ENCODE peak calls at places on chromosome 18, in nine cellular contexts. N is ELR; V is NT2/D1; Y is stromal cell of bone marrow; L is AG04450; T is mucosa of gallbladder; F is caudate nucleus; R is HFFc6; M is CD8-positive, alpha-beta memory T cell. W is an unnamed sample.

GRCh38 chr18:12253517-12254136 is 534 bp upstream of the CIDEA start:
- DNase-seq in V (no peak), Y (no peak), T (no peak), M (no peak), F (no peak), N (peak), L (no peak), R (no peak), W (no peak)

GRCh38 chr18:1539276-1539675 is 634.6 kb downstream of the ADCYAP1 start:
- DNase-seq in F (no peak), N (no peak), R (no peak), L (no peak), M (no peak), V (no peak), T (no peak), Y (no peak), W (no peak)

GRCh38 chr18:5275872-5276271 is 19.7 kb downstream of the ZBTB14 start:
- DNase-seq in L (no peak), T (no peak), R (no peak), M (no peak), V (no peak), F (no peak), Y (no peak), N (no peak), W (no peak)

GRCh38 chr18:31957728-31958127 is 14.8 kb upstream of the TRAPPC8 start:
- DNase-seq in Y (no peak), N (no peak), L (no peak), T (no peak), F (no peak), M (no peak), V (no peak), R (no peak), W (no peak)

GRCh38 chr18:52313213-52313612 is 26.8 kb upstream of the DCC start:
- DNase-seq in V (no peak), T (no peak), R (no peak), F (no peak), M (no peak), N (no peak), L (no peak), Y (no peak), W (peak)

GRCh38 chr18:33010149-33010548 is 237.3 kb upstream of the KLHL14 start:
- DNase-seq in V (peak), T (no peak), Y (no peak), R (no peak), L (no peak), M (no peak), N (no peak), F (no peak), W (peak)

GRCh38 chr18:3148930-3149535 is 70.7 kb downstream of the MYOM1 start:
- DNase-seq in M (no peak), L (no peak), Y (peak), V (no peak), F (no peak), N (peak), R (no peak), T (no peak), W (no peak)

GRCh38 chr18:54388203-54389142 is 30.8 kb downstream of the C18orf54 start:
- DNase-seq in N (peak), M (no peak), F (no peak), V (peak), R (peak), L (peak), Y (peak), T (peak), W (peak)

GRCh38 chr18:24590946-24591345 is 130.5 kb downstream of the HRH4 start:
- DNase-seq in M (no peak), Y (no peak), N (no peak), T (no peak), F (no peak), V (no peak), L (no peak), R (no peak), W (no peak)

GRCh38 chr18:48138211-48138610 is 207.8 kb upstream of the SMAD2 start:
- DNase-seq in R (no peak), M (no peak), L (no peak), T (no peak), N (no peak), Y (no peak), F (no peak), V (no peak), W (no peak)

GRCh38 chr18:41326311-41326710 is 628.7 kb upstream of the PIK3C3 start:
- DNase-seq in M (no peak), N (peak), V (no peak), L (no peak), Y (no peak), R (no peak), F (no peak), T (no peak), W (peak)

GRCh38 chr18:12742453-12742852 is 39.6 kb downstream of the PSMG2 start:
- DNase-seq in V (no peak), L (peak), T (no peak), Y (peak), N (peak), F (no peak), R (peak), M (no peak), W (no peak)

GRCh38 chr18:38750786-38751185 is 1185.2 kb upstream of the CELF4 start:
- DNase-seq in L (no peak), F (no peak), Y (no peak), M (no peak), R (no peak), N (no peak), T (no peak), V (no peak), W (no peak)

GRCh38 chr18:12278765-12279682 is 24.9 kb downstream of the CIDEA start:
- DNase-seq in Y (peak), N (peak), F (peak), M (no peak), T (peak), R (peak), V (peak), L (peak), W (peak)

GRCh38 chr18:53496028-53496427 is 728.4 kb downstream of the MBD2 start:
- DNase-seq in Y (no peak), F (no peak), V (no peak), T (no peak), M (no peak), L (no peak), N (no peak), R (no peak), W (no peak)

GRCh38 chr18:70036168-70036567 is 88.5 kb upstream of the CD226 start:
- DNase-seq in M (no peak), R (no peak), Y (no peak), T (no peak), L (no peak), N (no peak), V (no peak), F (no peak), W (no peak)

GRCh38 chr18:41992066-41992465 is 37.0 kb downstream of the PIK3C3 start:
- DNase-seq in Y (no peak), M (no peak), V (no peak), L (no peak), N (peak), T (no peak), F (no peak), R (no peak), W (no peak)

GRCh38 chr18:35525795-35526475 is 28.2 kb upstream of the INO80C start:
- DNase-seq in M (peak), V (no peak), T (peak), N (no peak), L (no peak), Y (no peak), F (no peak), R (no peak), W (no peak)

GRCh38 chr18:13500891-13501887 is 225.2 kb downstream of the FAM210A start:
- DNase-seq in M (no peak), F (peak), T (peak), R (peak), L (no peak), Y (peak), V (peak), N (no peak), W (peak)

GRCh38 chr18:2218101-2218500 is 353.2 kb downstream of the METTL4 start:
- DNase-seq in F (no peak), V (no peak), N (no peak), R (no peak), M (no peak), L (no peak), T (no peak), Y (no peak), W (no peak)

GRCh38 chr18:14925281-14925709 is 177.3 kb downstream of the ANKRD30B start:
- DNase-seq in Y (peak), V (no peak), N (no peak), T (no peak), L (no peak), F (no peak), M (no peak), R (no peak), W (no peak)

GRCh38 chr18:48590678-48591077 is 51.8 kb downstream of the CTIF start:
- DNase-seq in R (peak), F (no peak), Y (peak), V (no peak), T (no peak), L (peak), N (peak), M (no peak), W (peak)

GRCh38 chr18:55185391-55185790 is 226.1 kb upstream of the CCDC68 start:
- DNase-seq in T (no peak), Y (no peak), L (no peak), V (no peak), R (no peak), N (peak), M (no peak), F (no peak), W (no peak)

GRCh38 chr18:9642799-9643445 is 28.6 kb upstream of the PPP4R1 start:
- DNase-seq in Y (no peak), M (no peak), R (no peak), F (no peak), L (no peak), V (no peak), T (no peak), N (peak), W (no peak)

GRCh38 chr18:40413160-40413559 is 1541.9 kb upstream of the PIK3C3 start:
- DNase-seq in R (no peak), Y (no peak), L (no peak), T (no peak), F (peak), N (peak), M (no peak), V (peak), W (no peak)

GRCh38 chr18:79586436-79587297 is 92.9 kb upstream of the CTDP1 start:
- DNase-seq in V (no peak), T (no peak), L (no peak), Y (no peak), M (no peak), F (no peak), R (no peak), N (no peak), W (no peak)

GRCh38 chr18:69490072-69490471 is 89.4 kb downstream of the DOK6 start:
- DNase-seq in F (no peak), Y (peak), R (no peak), T (no peak), N (no peak), L (no peak), M (no peak), V (no peak), W (no peak)

GRCh38 chr18:5476961-5477800 is 66.6 kb downstream of the EPB41L3 start:
- DNase-seq in F (no peak), Y (no peak), L (no peak), N (no peak), V (no peak), M (no peak), R (no peak), T (no peak), W (no peak)

GRCh38 chr18:48835745-48836191 is 115.0 kb downstream of the SMAD7 start:
- DNase-seq in Y (no peak), R (no peak), L (no peak), M (no peak), T (no peak), N (no peak), F (no peak), V (no peak), W (no peak)

GRCh38 chr18:30093376-30093775 is 949.2 kb downstream of the DSC3 start:
- DNase-seq in T (no peak), M (no peak), V (no peak), L (no peak), Y (no peak), N (peak), R (no peak), F (no peak), W (no peak)

GRCh38 chr18:80108739-80109675 is at the start of gene ADNP2:
- DNase-seq in Y (peak), M (peak), L (peak), N (peak), V (peak), F (peak), T (peak), R (peak), W (peak)